ENCODE peak calls at places on chromosomes 16 and 17, in nine cellular contexts. Y is stimulated activated CD4-positive, alpha-beta T cell treated with anti-CD3 and anti-CD28 coated beads, Interleukin-4, amount 100 ng/mL, for 4 hours; J is psoas muscle; S is brain microvascular endothelial cell; N is kidney glomerular epithelial cell; Z is GM04504; E is ELF-1; U is C1 segment of cervical spinal cord; H is H54. L is an unnamed sample.

GRCh38 chr17:17324616-17325015 is 21.4 kb downstream of the NT5M start:
- DNase-seq in J (no peak), Z (no peak), H (no peak), S (no peak), U (no peak), E (no peak), Y (no peak), N (no peak), L (no peak)

GRCh38 chr17:2595736-2596135 is 2.3 kb downstream of the PAFAH1B1 start:
- DNase-seq in J (no peak), Y (no peak), S (no peak), E (no peak), Z (no peak), N (no peak), U (no peak), H (no peak), L (no peak)

GRCh38 chr16:78607465-78607864 is 508.0 kb downstream of the WWOX start:
- DNase-seq in Y (no peak), S (no peak), Z (no peak), E (no peak), J (no peak), U (no peak), H (peak), N (no peak), L (no peak)

GRCh38 chr16:58755989-58756649 is 22.0 kb upstream of the GOT2 start:
- DNase-seq in J (peak), Z (peak), U (peak), S (peak), E (peak), N (peak), Y (peak), H (peak), L (peak)

GRCh38 chr16:22353188-22353919 is 21.1 kb downstream of the CDR2 start:
- DNase-seq in N (peak), H (no peak), Y (no peak), Z (peak), J (no peak), S (peak), E (peak), U (no peak), L (no peak)

GRCh38 chr16:31505483-31505882 is 2.7 kb downstream of the RUSF1 start:
- DNase-seq in S (no peak), Z (no peak), N (no peak), E (no peak), H (no peak), Y (no peak), U (no peak), J (no peak), L (no peak)

GRCh38 chr16:28082624-28083023 is 19.1 kb upstream of the GSG1L start:
- DNase-seq in E (peak), Z (no peak), J (no peak), H (no peak), U (no peak), Y (no peak), S (no peak), N (no peak), L (no peak)

GRCh38 chr16:56298948-56299602 is 107.8 kb downstream of the GNAO1 start:
- DNase-seq in Z (no peak), S (no peak), H (no peak), U (peak), E (no peak), N (peak), Y (no peak), J (no peak), L (no peak)

GRCh38 chr16:89562027-89562599 is 1.6 kb downstream of the RPL13 start:
- DNase-seq in Z (no peak), U (no peak), N (no peak), E (no peak), Y (no peak), J (no peak), H (no peak), S (no peak), L (no peak)

GRCh38 chr17:50108556-50108955 is 13.4 kb downstream of the PDK2 start:
- DNase-seq in H (no peak), E (no peak), N (no peak), Z (no peak), J (no peak), U (no peak), Y (no peak), S (no peak), L (no peak)

GRCh38 chr17:74332763-74333220 is 6.8 kb downstream of the KIF19 start:
- DNase-seq in U (no peak), N (no peak), Z (no peak), J (no peak), H (no peak), S (no peak), Y (no peak), E (no peak), L (no peak)

GRCh38 chr17:11135819-11136218 is 105.2 kb upstream of the SHISA6 start:
- DNase-seq in J (no peak), Y (no peak), S (no peak), H (no peak), E (no peak), Z (no peak), U (no peak), N (no peak), L (no peak)

GRCh38 chr16:1700246-1700645 is 5.7 kb upstream of the MAPK8IP3 start:
- DNase-seq in S (no peak), N (no peak), H (no peak), Y (no peak), J (no peak), E (no peak), Z (no peak), U (no peak), L (no peak)

GRCh38 chr17:39867084-39867890 is 715 bp upstream of the ZPBP2 start:
- DNase-seq in E (no peak), N (no peak), H (no peak), S (no peak), U (no peak), Y (peak), J (no peak), Z (no peak), L (no peak)

GRCh38 chr17:47205419-47205963 is 3.7 kb upstream of the MYL4 start:
- DNase-seq in Y (peak), Z (no peak), N (peak), U (peak), S (peak), E (peak), J (no peak), H (no peak), L (peak)

GRCh38 chr16:49284962-49285361 is 3.3 kb upstream of the CBLN1 start:
- DNase-seq in S (no peak), E (no peak), Y (no peak), N (no peak), Z (no peak), U (no peak), H (no peak), J (no peak), L (no peak)

GRCh38 chr17:66755944-66756290 is 79.0 kb upstream of the CACNG5 start:
- DNase-seq in E (no peak), U (no peak), N (no peak), H (no peak), S (no peak), Z (no peak), J (no peak), Y (no peak), L (no peak)

L was measured in kidney epithelial cell.